ENCODE peak calls at places on chromosomes 11 and 22, in four cellular contexts. One of them, this sample, is unnamed.

GRCh38 chr22:19167106-19167869 is 11.2 kb downstream of the SLC25A1 start:
- DNase-seq in K562: no peak
- DNase-seq in A549: no peak
- DNase-seq in GM12878: no peak
- DNase-seq in this sample: no peak

GRCh38 chr11:112425121-112425520 is 164.5 kb upstream of the PLET1 start:
- DNase-seq in K562: no peak
- DNase-seq in A549: no peak
- DNase-seq in GM12878: no peak
- DNase-seq in this sample: no peak

GRCh38 chr11:62001450-62002178 is 34.2 kb upstream of the FTH1 start:
- DNase-seq in K562: peak; percentile 46
- DNase-seq in A549: no peak
- DNase-seq in GM12878: no peak
- DNase-seq in this sample: no peak

GRCh38 chr11:3105791-3106735 is 48.8 kb upstream of the CARS1 start:
- DNase-seq in K562: no peak
- DNase-seq in A549: no peak
- DNase-seq in GM12878: no peak
- DNase-seq in this sample: no peak

GRCh38 chr11:43072911-43073310 is 238.9 kb upstream of the API5 start:
- DNase-seq in K562: no peak
- DNase-seq in A549: no peak
- DNase-seq in GM12878: no peak
- DNase-seq in this sample: no peak

GRCh38 chr11:1827931-1828330 is 6.9 kb upstream of the SYT8 start:
- DNase-seq in K562: no peak
- DNase-seq in A549: no peak
- DNase-seq in GM12878: no peak
- DNase-seq in this sample: no peak

GRCh38 chr11:88059326-88059725 is 115.9 kb downstream of the RAB38 start:
- DNase-seq in K562: no peak
- DNase-seq in A549: no peak
- DNase-seq in GM12878: no peak
- DNase-seq in this sample: no peak

GRCh38 chr22:19142394-19142793 is 2.1 kb downstream of the ESS2 start:
- DNase-seq in K562: no peak
- DNase-seq in A549: no peak
- DNase-seq in GM12878: no peak
- DNase-seq in this sample: no peak

GRCh38 chr11:130798280-130798679 is 118.0 kb downstream of the SNX19 start:
- DNase-seq in K562: no peak
- DNase-seq in A549: no peak
- DNase-seq in GM12878: no peak
- DNase-seq in this sample: peak; percentile 98

GRCh38 chr22:48320048-48320655 is 1507.5 kb downstream of the BRD1 start:
- DNase-seq in K562: no peak
- DNase-seq in A549: no peak
- DNase-seq in GM12878: no peak
- DNase-seq in this sample: no peak

GRCh38 chr22:43136255-43136654 is 6.9 kb downstream of the MCAT start:
- DNase-seq in K562: peak; percentile 29
- DNase-seq in A549: peak; percentile 65
- DNase-seq in GM12878: no peak
- DNase-seq in this sample: peak; percentile 30

GRCh38 chr11:3970101-3970500 is 114.6 kb downstream of the STIM1 start:
- DNase-seq in K562: no peak
- DNase-seq in A549: no peak
- DNase-seq in GM12878: no peak
- DNase-seq in this sample: no peak

GRCh38 chr22:21669026-21669425 is 3.2 kb downstream of the PPIL2 start:
- DNase-seq in K562: no peak
- DNase-seq in A549: no peak
- DNase-seq in GM12878: no peak
- DNase-seq in this sample: no peak

GRCh38 chr22:37556750-37557149 is 3.5 kb upstream of the CDC42EP1 start:
- DNase-seq in K562: no peak
- DNase-seq in A549: no peak
- DNase-seq in GM12878: no peak
- DNase-seq in this sample: no peak

GRCh38 chr11:27330633-27331270 is 32.3 kb downstream of the CCDC34 start:
- DNase-seq in K562: no peak
- DNase-seq in A549: no peak
- DNase-seq in GM12878: no peak
- DNase-seq in this sample: no peak

GRCh38 chr22:30732426-30732825 is 37.8 kb downstream of the OSBP2 start:
- DNase-seq in K562: no peak
- DNase-seq in A549: no peak
- DNase-seq in GM12878: no peak
- DNase-seq in this sample: no peak

GRCh38 chr22:30728829-30729228 is 34.2 kb downstream of the OSBP2 start:
- DNase-seq in K562: peak; percentile 58
- DNase-seq in A549: no peak
- DNase-seq in GM12878: no peak
- DNase-seq in this sample: no peak

GRCh38 chr22:30731658-30732057 is 37.0 kb downstream of the OSBP2 start:
- DNase-seq in K562: no peak
- DNase-seq in A549: no peak
- DNase-seq in GM12878: no peak
- DNase-seq in this sample: no peak

GRCh38 chr22:30730351-30730750 is 35.7 kb downstream of the OSBP2 start:
- DNase-seq in K562: no peak
- DNase-seq in A549: no peak
- DNase-seq in GM12878: no peak
- DNase-seq in this sample: peak; percentile 64

GRCh38 chr22:30733081-30733680 is 38.5 kb downstream of the OSBP2 start:
- DNase-seq in K562: no peak
- DNase-seq in A549: no peak
- DNase-seq in GM12878: no peak
- DNase-seq in this sample: peak; percentile 75
- H3K4me1 ChIP-seq in K562: peaks cover 5% of the 10 kb centered on the region
- H3K4me1 ChIP-seq in A549: no peaks in the 10 kb centered on the region
- H3K4me1 ChIP-seq in GM12878: no peaks in the 10 kb centered on the region
- H3K4me1 ChIP-seq in this sample: peaks cover 3% of the 10 kb centered on the region

GRCh38 chr11:36394056-36394455 is 98.0 kb downstream of the PRR5L start:
- DNase-seq in K562: no peak
- DNase-seq in A549: no peak
- DNase-seq in GM12878: no peak
- DNase-seq in this sample: no peak

GRCh38 chr11:36389811-36390210 is 93.7 kb downstream of the PRR5L start:
- DNase-seq in K562: no peak
- DNase-seq in A549: no peak
- DNase-seq in GM12878: no peak
- DNase-seq in this sample: peak; percentile 25

GRCh38 chr11:36388086-36388485 is 92.0 kb downstream of the PRR5L start:
- DNase-seq in K562: no peak
- DNase-seq in A549: no peak
- DNase-seq in GM12878: no peak
- DNase-seq in this sample: no peak

GRCh38 chr11:36389006-36389405 is 92.9 kb downstream of the PRR5L start:
- DNase-seq in K562: no peak
- DNase-seq in A549: no peak
- DNase-seq in GM12878: no peak
- DNase-seq in this sample: no peak

GRCh38 chr11:36391062-36391461 is 95.0 kb downstream of the PRR5L start:
- DNase-seq in K562: no peak
- DNase-seq in A549: no peak
- DNase-seq in GM12878: no peak
- DNase-seq in this sample: no peak
- TF ChIP-seq ELK1 in K562: no peak
- TF ChIP-seq ELK1 in A549: no peak
- TF ChIP-seq ELK1 in GM12878: no peak
- TF ChIP-seq ELK1 in this sample: no peak

GRCh38 chr11:33325456-33325855 is 68.3 kb downstream of the HIPK3 start:
- DNase-seq in K562: no peak
- DNase-seq in A549: no peak
- DNase-seq in GM12878: no peak
- DNase-seq in this sample: no peak

GRCh38 chr11:33324211-33324985 is 67.2 kb downstream of the HIPK3 start:
- DNase-seq in K562: no peak
- DNase-seq in A549: no peak
- DNase-seq in GM12878: no peak
- DNase-seq in this sample: no peak

GRCh38 chr11:33334627-33335026 is 77.4 kb downstream of the HIPK3 start:
- DNase-seq in K562: no peak
- DNase-seq in A549: no peak
- DNase-seq in GM12878: no peak
- DNase-seq in this sample: no peak

DNA sequence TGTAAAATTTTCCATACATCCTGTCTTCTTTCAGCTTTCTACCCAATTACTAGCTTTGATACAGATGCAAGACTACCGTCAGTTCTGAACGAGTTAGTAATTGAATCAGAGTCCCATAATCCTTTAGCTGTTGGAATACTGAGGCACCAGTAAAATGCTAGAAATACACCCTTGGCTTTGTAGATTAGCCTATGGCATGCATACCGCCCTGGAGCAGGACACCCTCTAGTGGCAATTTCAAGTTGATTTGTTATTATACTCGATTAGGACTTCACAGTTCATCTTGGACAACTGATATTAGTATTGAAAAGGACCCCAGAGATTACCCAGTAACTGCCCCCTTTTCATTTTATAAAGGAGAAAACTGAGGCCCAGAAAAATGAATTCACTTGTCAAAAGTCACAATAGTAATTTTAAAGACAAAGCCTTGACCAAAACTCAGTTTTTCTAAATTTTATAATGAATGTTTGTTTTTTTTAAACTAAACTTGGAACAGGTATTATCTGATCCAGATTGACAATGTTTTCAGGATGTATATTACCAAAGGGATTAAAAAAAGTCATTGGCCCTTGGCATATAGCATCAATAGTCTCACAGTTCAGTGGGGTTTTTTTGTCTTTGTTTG is 72.6 kb downstream of the HIPK3 start:
- DNase-seq in K562: peak; percentile 74
- DNase-seq in A549: peak; percentile 44
- DNase-seq in GM12878: no peak
- DNase-seq in this sample: peak; percentile 72
- H3K4me1 ChIP-seq in K562: no peaks in the 10 kb centered on the region
- H3K4me1 ChIP-seq in A549: peaks cover 14% of the 10 kb centered on the region
- H3K4me1 ChIP-seq in GM12878: peaks cover under 1% of the 10 kb centered on the region
- H3K4me1 ChIP-seq in this sample: no peaks in the 10 kb centered on the region

DNA sequence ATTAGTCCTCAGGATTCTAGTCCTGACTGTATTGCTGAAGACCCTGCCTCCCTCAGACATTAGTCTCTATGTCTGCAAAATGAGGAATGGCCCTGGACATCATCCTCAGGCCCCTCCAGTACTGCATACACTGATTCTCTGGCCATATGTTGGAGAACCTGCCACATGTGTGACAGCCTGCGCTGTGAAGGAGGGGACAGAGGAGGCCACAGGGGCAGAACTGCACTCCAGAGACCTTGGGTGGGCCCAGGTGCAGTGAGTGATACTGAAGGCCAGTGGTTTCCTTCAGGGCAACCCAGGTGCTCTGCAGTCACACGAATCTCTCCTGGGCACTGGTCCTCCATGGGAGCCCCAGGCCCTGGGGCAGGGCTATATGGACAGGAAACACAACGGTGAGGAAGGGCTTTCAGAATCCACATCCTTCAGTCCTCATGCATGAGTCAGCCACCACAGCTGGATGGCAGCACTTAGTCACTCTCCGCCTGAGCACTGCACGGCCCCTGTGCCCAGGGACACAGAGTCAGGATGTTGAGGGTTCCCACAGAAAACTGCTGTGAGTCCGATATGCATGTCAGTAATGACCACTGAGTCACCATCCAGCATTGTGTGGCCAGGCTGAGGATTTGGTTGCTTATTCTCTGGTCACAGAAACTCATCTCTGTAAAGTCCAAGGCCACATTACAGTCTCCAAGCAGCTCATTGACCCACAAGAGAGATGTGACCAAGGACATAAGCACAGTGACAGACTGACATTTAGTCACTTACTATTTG is 39.7 kb downstream of the ME3 start:
- DNase-seq in K562: peak; percentile 18
- DNase-seq in A549: peak; percentile 89
- DNase-seq in GM12878: peak; percentile 11
- DNase-seq in this sample: peak; percentile 99
- TF ChIP-seq ELK1 in K562: no peak
- TF ChIP-seq ELK1 in A549: no peak
- TF ChIP-seq ELK1 in GM12878: no peak
- TF ChIP-seq ELK1 in this sample: no peak